ENCODE peak calls at places on chromosomes 12 and 14, in four cellular contexts. One of them, this sample, is unnamed.

GRCh38 chr14:104084251-104085002 is 1.1 kb upstream of the ASPG start:
- DNase-seq in NCI-H1436: no peak
- DNase-seq in fibroblast of lung: no peak
- DNase-seq in colonic mucosa: no peak
- DNase-seq in this sample: no peak

GRCh38 chr12:46110928-46111699 is 120.7 kb upstream of the SCAF11 start:
- DNase-seq in NCI-H1436: no peak
- DNase-seq in fibroblast of lung: no peak
- DNase-seq in colonic mucosa: no peak
- DNase-seq in this sample: no peak

GRCh38 chr12:9751204-9752144 is 9.2 kb downstream of the CD69 start:
- DNase-seq in NCI-H1436: no peak
- DNase-seq in fibroblast of lung: no peak
- DNase-seq in colonic mucosa: no peak
- DNase-seq in this sample: no peak

GRCh38 chr12:63802012-63802608 is 22.4 kb downstream of the RXYLT1 start:
- DNase-seq in NCI-H1436: peak; percentile 36
- DNase-seq in fibroblast of lung: peak; percentile 48
- DNase-seq in colonic mucosa: no peak
- DNase-seq in this sample: no peak

GRCh38 chr14:59213368-59214315 is 25.2 kb downstream of the DAAM1 start:
- DNase-seq in NCI-H1436: peak; percentile 23
- DNase-seq in fibroblast of lung: peak; percentile 77
- DNase-seq in colonic mucosa: no peak
- DNase-seq in this sample: no peak

GRCh38 chr14:89399157-89399556 is 17.9 kb downstream of the FOXN3 start:
- DNase-seq in NCI-H1436: no peak
- DNase-seq in fibroblast of lung: no peak
- DNase-seq in colonic mucosa: no peak
- DNase-seq in this sample: no peak

GRCh38 chr14:100780646-100781355 is 45.1 kb upstream of the MEG3 start:
- DNase-seq in NCI-H1436: no peak
- DNase-seq in fibroblast of lung: no peak
- DNase-seq in colonic mucosa: no peak
- DNase-seq in this sample: no peak

GRCh38 chr14:104965561-104966231 is 12.5 kb downstream of the AHNAK2 start:
- DNase-seq in NCI-H1436: no peak
- DNase-seq in fibroblast of lung: no peak
- DNase-seq in colonic mucosa: no peak
- DNase-seq in this sample: no peak

GRCh38 chr14:59769586-59769985 is 101.0 kb downstream of the RTN1 start:
- DNase-seq in NCI-H1436: no peak
- DNase-seq in fibroblast of lung: no peak
- DNase-seq in colonic mucosa: no peak
- DNase-seq in this sample: no peak

GRCh38 chr12:6872073-6873048 is 742 bp downstream of the SPSB2 start:
- DNase-seq in NCI-H1436: peak; percentile 74
- DNase-seq in fibroblast of lung: peak; percentile 63
- DNase-seq in colonic mucosa: peak; percentile 93
- DNase-seq in this sample: no peak

GRCh38 chr12:43840338-43840737 is 4.5 kb downstream of the TMEM117 start:
- DNase-seq in NCI-H1436: no peak
- DNase-seq in fibroblast of lung: no peak
- DNase-seq in colonic mucosa: no peak
- DNase-seq in this sample: no peak

GRCh38 chr14:88013750-88014349 is 8.9 kb downstream of the GPR65 start:
- DNase-seq in NCI-H1436: peak; percentile 47
- DNase-seq in fibroblast of lung: peak; percentile 73
- DNase-seq in colonic mucosa: peak; percentile 70
- DNase-seq in this sample: no peak

GRCh38 chr12:53523131-53523530 is 15.8 kb upstream of the NPFF start:
- DNase-seq in NCI-H1436: no peak
- DNase-seq in fibroblast of lung: no peak
- DNase-seq in colonic mucosa: no peak
- DNase-seq in this sample: no peak

GRCh38 chr12:90102957-90103652 is 394.5 kb upstream of the ATP2B1 start:
- DNase-seq in NCI-H1436: no peak
- DNase-seq in fibroblast of lung: peak; percentile 67
- DNase-seq in colonic mucosa: peak; percentile 20
- DNase-seq in this sample: no peak

GRCh38 chr12:57031228-57031670 is 14.9 kb upstream of the TAC3 start:
- DNase-seq in NCI-H1436: peak; percentile 87
- DNase-seq in fibroblast of lung: no peak
- DNase-seq in colonic mucosa: peak; percentile 42
- DNase-seq in this sample: no peak

GRCh38 chr14:61556455-61556854 is 138.9 kb upstream of the HIF1A start:
- DNase-seq in NCI-H1436: no peak
- DNase-seq in fibroblast of lung: no peak
- DNase-seq in colonic mucosa: no peak
- DNase-seq in this sample: no peak

GRCh38 chr12:1927751-1928351 is 9.4 kb upstream of the CACNA2D4 start:
- DNase-seq in NCI-H1436: no peak
- DNase-seq in fibroblast of lung: no peak
- DNase-seq in colonic mucosa: peak; percentile 15
- DNase-seq in this sample: no peak

GRCh38 chr14:61470261-61470953 is 149.0 kb downstream of the PRKCH start:
- DNase-seq in NCI-H1436: no peak
- DNase-seq in fibroblast of lung: peak; percentile 99
- DNase-seq in colonic mucosa: peak; percentile 17
- DNase-seq in this sample: peak; percentile 66

GRCh38 chr12:88958153-88958552 is 377.9 kb upstream of the KITLG start:
- DNase-seq in NCI-H1436: peak; percentile 69
- DNase-seq in fibroblast of lung: no peak
- DNase-seq in colonic mucosa: no peak
- DNase-seq in this sample: no peak

GRCh38 chr14:33617154-33617553 is 333.7 kb downstream of the EGLN3 start:
- DNase-seq in NCI-H1436: no peak
- DNase-seq in fibroblast of lung: peak; percentile 83
- DNase-seq in colonic mucosa: no peak
- DNase-seq in this sample: peak; percentile 50

GRCh38 chr12:50988051-50988450 is 35.7 kb downstream of the HIGD1C start:
- DNase-seq in NCI-H1436: no peak
- DNase-seq in fibroblast of lung: no peak
- DNase-seq in colonic mucosa: no peak
- DNase-seq in this sample: no peak

GRCh38 chr12:52052471-52053186 is 1.4 kb downstream of the NR4A1 start:
- DNase-seq in NCI-H1436: no peak
- DNase-seq in fibroblast of lung: peak; percentile 39
- DNase-seq in colonic mucosa: peak; percentile 88
- DNase-seq in this sample: no peak